ENCODE peak calls at places on chromosomes 13 and 19, in six cellular contexts. One of them, this sample, is unnamed.

GRCh38 chr19:45097776-45098520 is 5.0 kb downstream of the PPP1R37 start:
- DNase-seq in uterus: peak
- DNase-seq in coronary artery: no peak
- DNase-seq in frontal cortex: no peak
- DNase-seq in stimulated activated CD4-positive, alpha-beta T cell treated with anti-CD3 and anti-CD28 coated beads, TNF-alpha, amount 100 ng/mL, for 24 hours: no peak
- DNase-seq in iris pigment epithelial cell: peak
- DNase-seq in this sample: no peak

GRCh38 chr13:111247552-111247951 is 72.9 kb upstream of the TEX29 start:
- DNase-seq in uterus: no peak
- DNase-seq in coronary artery: no peak
- DNase-seq in frontal cortex: no peak
- DNase-seq in stimulated activated CD4-positive, alpha-beta T cell treated with anti-CD3 and anti-CD28 coated beads, TNF-alpha, amount 100 ng/mL, for 24 hours: no peak
- DNase-seq in iris pigment epithelial cell: peak
- DNase-seq in this sample: no peak

GRCh38 chr13:44843403-44843802 is 145.9 kb downstream of the NUFIP1 start:
- DNase-seq in uterus: no peak
- DNase-seq in coronary artery: no peak
- DNase-seq in frontal cortex: no peak
- DNase-seq in stimulated activated CD4-positive, alpha-beta T cell treated with anti-CD3 and anti-CD28 coated beads, TNF-alpha, amount 100 ng/mL, for 24 hours: no peak
- DNase-seq in iris pigment epithelial cell: peak
- DNase-seq in this sample: no peak

GRCh38 chr13:44932850-44933251 is 56.4 kb downstream of the NUFIP1 start:
- DNase-seq in uterus: peak
- DNase-seq in coronary artery: no peak
- DNase-seq in frontal cortex: no peak
- DNase-seq in stimulated activated CD4-positive, alpha-beta T cell treated with anti-CD3 and anti-CD28 coated beads, TNF-alpha, amount 100 ng/mL, for 24 hours: no peak
- DNase-seq in iris pigment epithelial cell: peak
- DNase-seq in this sample: no peak

GRCh38 chr19:39518975-39519374 is 4.0 kb downstream of the SELENOV start:
- DNase-seq in uterus: no peak
- DNase-seq in coronary artery: no peak
- DNase-seq in frontal cortex: no peak
- DNase-seq in stimulated activated CD4-positive, alpha-beta T cell treated with anti-CD3 and anti-CD28 coated beads, TNF-alpha, amount 100 ng/mL, for 24 hours: no peak
- DNase-seq in iris pigment epithelial cell: no peak
- DNase-seq in this sample: no peak

GRCh38 chr13:28654276-28654675 is 4.7 kb upstream of the POMP start:
- DNase-seq in uterus: no peak
- DNase-seq in coronary artery: no peak
- DNase-seq in frontal cortex: no peak
- DNase-seq in stimulated activated CD4-positive, alpha-beta T cell treated with anti-CD3 and anti-CD28 coated beads, TNF-alpha, amount 100 ng/mL, for 24 hours: no peak
- DNase-seq in iris pigment epithelial cell: no peak
- DNase-seq in this sample: no peak

GRCh38 chr19:1122972-1123363 is 19.2 kb downstream of the GPX4 start:
- DNase-seq in uterus: peak
- DNase-seq in coronary artery: no peak
- DNase-seq in frontal cortex: no peak
- DNase-seq in stimulated activated CD4-positive, alpha-beta T cell treated with anti-CD3 and anti-CD28 coated beads, TNF-alpha, amount 100 ng/mL, for 24 hours: peak
- DNase-seq in iris pigment epithelial cell: peak
- DNase-seq in this sample: no peak

GRCh38 chr19:55585658-55586339 is 5.2 kb upstream of the ZNF579 start:
- DNase-seq in uterus: peak
- DNase-seq in coronary artery: no peak
- DNase-seq in frontal cortex: peak
- DNase-seq in stimulated activated CD4-positive, alpha-beta T cell treated with anti-CD3 and anti-CD28 coated beads, TNF-alpha, amount 100 ng/mL, for 24 hours: peak
- DNase-seq in iris pigment epithelial cell: peak
- DNase-seq in this sample: peak

GRCh38 chr19:35641515-35642151 is at the start of gene ETV2:
- DNase-seq in uterus: no peak
- DNase-seq in coronary artery: no peak
- DNase-seq in frontal cortex: no peak
- DNase-seq in stimulated activated CD4-positive, alpha-beta T cell treated with anti-CD3 and anti-CD28 coated beads, TNF-alpha, amount 100 ng/mL, for 24 hours: peak
- DNase-seq in iris pigment epithelial cell: peak
- DNase-seq in this sample: no peak

GRCh38 chr13:93621051-93621450 is 394.4 kb downstream of the GPC6 start:
- DNase-seq in uterus: no peak
- DNase-seq in coronary artery: no peak
- DNase-seq in frontal cortex: no peak
- DNase-seq in stimulated activated CD4-positive, alpha-beta T cell treated with anti-CD3 and anti-CD28 coated beads, TNF-alpha, amount 100 ng/mL, for 24 hours: no peak
- DNase-seq in iris pigment epithelial cell: no peak
- DNase-seq in this sample: no peak

GRCh38 chr19:46975918-46976782 is 43.5 kb upstream of the NPAS1 start:
- DNase-seq in uterus: peak
- DNase-seq in coronary artery: peak
- DNase-seq in frontal cortex: peak
- DNase-seq in stimulated activated CD4-positive, alpha-beta T cell treated with anti-CD3 and anti-CD28 coated beads, TNF-alpha, amount 100 ng/mL, for 24 hours: no peak
- DNase-seq in iris pigment epithelial cell: peak
- DNase-seq in this sample: peak

GRCh38 chr13:26964278-26965057 is 203.9 kb upstream of the GPR12 start:
- DNase-seq in uterus: no peak
- DNase-seq in coronary artery: peak
- DNase-seq in frontal cortex: no peak
- DNase-seq in stimulated activated CD4-positive, alpha-beta T cell treated with anti-CD3 and anti-CD28 coated beads, TNF-alpha, amount 100 ng/mL, for 24 hours: no peak
- DNase-seq in iris pigment epithelial cell: peak
- DNase-seq in this sample: no peak